ENCODE peak calls at places on chromosomes 12 and 14, in seven cellular contexts. D is PC-9, Y is tibial nerve, K is cardiac muscle cell, C is GM10248, L is psoas muscle, N is H1. T is an unnamed sample.

GRCh38 chr14:74583689-74584434 is 28.2 kb downstream of the LTBP2 start:
- DNase-seq in D (peak; percentile 83), Y (no peak), K (no peak), C (no peak), L (peak; percentile 39), N (no peak), T (no peak)

GRCh38 chr12:52813885-52814709 is at the start of gene KRT4:
- DNase-seq in D (peak; percentile 41), Y (no peak), K (no peak), C (no peak), L (no peak), N (no peak), T (no peak)

GRCh38 chr12:122202017-122202416 is 1.5 kb upstream of the B3GNT4 start:
- DNase-seq in D (no peak), Y (no peak), K (no peak), C (no peak), L (no peak), N (no peak), T (no peak)

GRCh38 chr14:51319181-51319597 is 79.1 kb downstream of the TMX1 start:
- DNase-seq in D (no peak), Y (no peak), K (peak; percentile 61), C (no peak), L (no peak), N (no peak), T (no peak)

GRCh38 chr12:116142936-116143882 is 134.3 kb downstream of the MED13L start:
- DNase-seq in D (no peak), Y (no peak), K (no peak), C (no peak), L (no peak), N (no peak), T (no peak)

GRCh38 chr14:94767321-94767878 is 2.5 kb downstream of the GSC start:
- DNase-seq in D (no peak), Y (no peak), K (no peak), C (no peak), L (no peak), N (no peak), T (no peak)

GRCh38 chr12:124571556-124571955 is 4.1 kb upstream of the NCOR2 start:
- DNase-seq in D (no peak), Y (no peak), K (no peak), C (no peak), L (no peak), N (no peak), T (no peak)

GRCh38 chr12:51269174-51270066 is 795 bp downstream of the SMAGP start:
- DNase-seq in D (peak; percentile 74), Y (peak; percentile 9), K (peak; percentile 67), C (peak; percentile 45), L (peak; percentile 60), N (peak; percentile 47), T (peak; percentile 54)

GRCh38 chr14:94971750-94972149 is 185.6 kb downstream of the DICER1 start:
- DNase-seq in D (no peak), Y (peak; percentile 64), K (no peak), C (no peak), L (peak; percentile 60), N (no peak), T (no peak)

GRCh38 chr12:19833775-19834501 is 394.6 kb downstream of the AEBP2 start:
- DNase-seq in D (no peak), Y (no peak), K (no peak), C (no peak), L (no peak), N (no peak), T (no peak)

GRCh38 chr12:126055521-126055920 is 990.3 kb downstream of the AACS start:
- DNase-seq in D (peak; percentile 53), Y (no peak), K (no peak), C (no peak), L (no peak), N (no peak), T (no peak)

GRCh38 chr14:76077340-76077739 is 74.4 kb upstream of the GPATCH2L start:
- DNase-seq in D (no peak), Y (no peak), K (no peak), C (no peak), L (no peak), N (no peak), T (no peak)

GRCh38 chr14:104820669-104821228 is 19.8 kb downstream of the ZBTB42 start:
- DNase-seq in D (no peak), Y (no peak), K (peak; percentile 80), C (no peak), L (peak; percentile 57), N (peak; percentile 49), T (no peak)

GRCh38 chr14:59690426-59690825 is 113.8 kb upstream of the CCDC175 start:
- DNase-seq in D (no peak), Y (no peak), K (no peak), C (no peak), L (no peak), N (no peak), T (no peak)

GRCh38 chr12:2284857-2285256 is 232.1 kb downstream of the CACNA1C start:
- DNase-seq in D (peak; percentile 19), Y (peak; percentile 63), K (peak; percentile 91), C (peak; percentile 39), L (peak; percentile 76), N (peak; percentile 64), T (no peak)

GRCh38 chr14:36654185-36655053 is 7.2 kb upstream of the PAX9 start:
- DNase-seq in D (no peak), Y (no peak), K (no peak), C (no peak), L (no peak), N (no peak), T (no peak)

GRCh38 chr14:85165091-85165490 is 364.9 kb upstream of the FLRT2 start:
- DNase-seq in D (peak; percentile 2), Y (peak; percentile 8), K (no peak), C (no peak), L (no peak), N (no peak), T (no peak)
- TF ChIP-seq CTCF in D (no peak), Y (no peak), K (no peak), C (no peak), L (no peak), N (no peak), T (no peak)

GRCh38 chr14:99884834-99885648 is 91.8 kb downstream of the EML1 start:
- DNase-seq in D (no peak), Y (peak; percentile 68), K (peak; percentile 71), C (peak; percentile 60), L (no peak), N (no peak), T (no peak)
- TF ChIP-seq CTCF in D (peak; percentile 83), Y (peak; percentile 86), K (peak; percentile 69), C (peak; percentile 65), L (peak; percentile 87), N (peak; percentile 68), T (peak; percentile 49)

DNA sequence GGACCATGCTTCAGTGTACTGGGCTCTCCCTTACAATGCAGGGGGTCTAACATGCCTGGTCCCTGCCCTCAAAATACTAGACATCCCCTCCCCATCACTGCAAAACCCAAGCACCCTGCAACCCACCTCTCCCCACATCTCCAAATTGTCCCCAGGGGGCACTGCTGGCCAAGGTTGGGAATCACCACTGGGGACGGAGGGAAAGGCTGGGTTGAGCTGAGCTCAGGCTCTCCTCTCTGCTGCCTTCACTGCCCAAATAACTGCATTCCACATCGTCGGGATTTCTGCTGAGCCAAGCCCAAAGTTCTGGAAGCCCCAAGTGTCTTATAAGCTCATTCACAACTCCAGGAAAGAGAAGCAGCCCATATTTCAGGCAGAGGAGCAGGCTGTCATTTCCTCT is 69.6 kb downstream of the NT5DC3 start:
- DNase-seq in D (peak; percentile 49), Y (peak; percentile 17), K (peak; percentile 65), C (no peak), L (peak; percentile 60), N (peak; percentile 38), T (no peak)
- TF ChIP-seq CTCF in D (peak; percentile 73), Y (peak; percentile 63), K (peak; percentile 69), C (peak; percentile 39), L (peak; percentile 52), N (peak; percentile 78), T (no peak)

DNA sequence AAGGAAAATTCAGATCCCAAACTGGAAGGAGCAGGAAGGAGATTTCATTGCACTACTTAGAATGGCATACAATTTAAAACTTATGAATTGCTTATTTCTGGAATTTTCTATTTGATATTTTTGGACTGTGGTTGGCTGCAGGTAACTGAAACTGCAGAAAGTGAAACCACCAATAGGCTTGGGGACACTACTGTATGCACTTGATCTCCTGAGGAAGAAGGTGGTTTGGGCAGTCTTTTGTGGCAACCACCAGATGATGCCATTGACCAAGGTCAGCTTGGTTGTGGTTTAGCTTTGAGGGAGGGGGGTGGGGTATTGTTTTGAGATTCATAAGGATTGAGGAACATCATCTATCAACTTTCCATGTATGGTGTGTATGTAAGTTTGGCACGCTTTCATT is 209.5 kb upstream of the STXBP6 start:
- DNase-seq in D (no peak), Y (no peak), K (no peak), C (no peak), L (no peak), N (no peak), T (no peak)
- TF ChIP-seq CTCF in D (no peak), Y (no peak), K (no peak), C (no peak), L (no peak), N (no peak), T (no peak)